ENCODE peak calls at places on chromosomes 7 and 10, in ten cellular contexts. L is GM10248; W is NCI-H1092 treated with DMSO at 0.1 percent for 48 hours; V is kidney epithelial cell; D is sciatic nerve; T is naive thymus-derived CD8-positive, alpha-beta T cell; R is memory B cell; P is LoVo; J is endothelial cell of umbilical vein; K is NCI-H1105. H is an unnamed sample.

GRCh38 chr7:131288446-131288845 is 39.2 kb upstream of the MKLN1 start:
- DNase-seq in V (no peak), K (no peak), D (no peak), T (no peak), L (no peak), J (no peak), P (no peak), W (no peak), R (no peak), H (no peak)

GRCh38 chr10:17206210-17206709 is 4.8 kb upstream of the TRDMT1 start:
- DNase-seq in V (no peak), D (no peak), L (no peak), T (peak), J (peak), P (no peak), K (no peak), R (peak), W (no peak), H (no peak)

GRCh38 chr7:25982684-25983083 is 169.3 kb upstream of the NFE2L3 start:
- DNase-seq in P (no peak), J (no peak), D (no peak), L (no peak), K (no peak), T (no peak), V (no peak), R (no peak), W (no peak), H (no peak)

GRCh38 chr10:114266521-114266920 is 27.5 kb downstream of the VWA2 start:
- DNase-seq in J (peak), P (no peak), K (peak), R (no peak), W (peak), V (no peak), T (no peak), L (no peak), D (no peak), H (no peak)

GRCh38 chr7:151275813-151276577 is 27.5 kb upstream of the SMARCD3 start:
- DNase-seq in P (no peak), R (no peak), D (no peak), J (no peak), K (peak), T (no peak), L (no peak), W (no peak), V (no peak), H (no peak)

GRCh38 chr10:28367865-28368541 is 65.1 kb upstream of the MPP7 start:
- DNase-seq in W (no peak), T (peak), K (no peak), D (no peak), L (peak), J (no peak), P (no peak), V (no peak), R (peak), H (no peak)

GRCh38 chr10:49037187-49037586 is 78.1 kb downstream of the VSTM4 start:
- DNase-seq in K (no peak), D (no peak), W (no peak), V (peak), T (no peak), P (no peak), L (no peak), J (no peak), R (no peak), H (no peak)

GRCh38 chr10:110067960-110068770 is 60.4 kb downstream of the ADD3 start:
- DNase-seq in K (no peak), V (no peak), T (peak), R (no peak), P (peak), J (no peak), D (no peak), L (peak), W (no peak), H (no peak)

GRCh38 chr10:63058236-63058635 is 74.9 kb upstream of the NRBF2 start:
- DNase-seq in R (no peak), P (no peak), J (no peak), V (no peak), D (no peak), K (no peak), T (no peak), L (no peak), W (no peak), H (no peak)

GRCh38 chr7:121244120-121244865 is 84.5 kb upstream of the WNT16 start:
- DNase-seq in R (no peak), L (no peak), J (no peak), V (no peak), T (no peak), D (no peak), W (peak), K (no peak), P (no peak), H (no peak)

GRCh38 chr10:12689893-12690292 is 311.6 kb downstream of the CCDC3 start:
- DNase-seq in T (no peak), D (no peak), R (no peak), J (no peak), V (no peak), K (no peak), W (no peak), L (no peak), P (no peak), H (no peak)

GRCh38 chr7:94630855-94631254 is 25.1 kb downstream of the SGCE start:
- DNase-seq in T (no peak), J (no peak), R (no peak), P (no peak), L (no peak), D (no peak), V (no peak), W (peak), K (no peak), H (no peak)

GRCh38 chr10:117004238-117004626 is 755 bp downstream of the SHTN1 start:
- DNase-seq in L (peak), R (no peak), T (no peak), V (no peak), W (no peak), P (no peak), D (no peak), J (no peak), K (no peak), H (no peak)